ENCODE peak calls at places on chromosomes 6 and 20, in ten cellular contexts. Z, N, L, J, P, V, B, G, W and U are unnamed samples.

GRCh38 chr6:11878735-11879134 is 100.1 kb upstream of the ADTRP start:
- DNase-seq in L (no peak), J (no peak), N (no peak), P (no peak), W (no peak), B (no peak), V (no peak), G (no peak), Z (no peak), U (no peak)

GRCh38 chr6:62285612-62286469 is at the start of gene KHDRBS2:
- DNase-seq in V (peak; percentile 0), J (peak; percentile 79), N (no peak), G (peak; percentile 76), Z (peak; percentile 2), B (peak; percentile 71), L (no peak), W (no peak), P (peak; percentile 95), U (peak; percentile 95)

GRCh38 chr20:37990571-37991151 is 42.6 kb downstream of the TTI1 start:
- DNase-seq in V (peak; percentile 68), B (peak; percentile 82), N (no peak), W (no peak), P (peak; percentile 27), G (peak; percentile 71), J (peak; percentile 71), L (no peak), Z (peak; percentile 88), U (peak; percentile 58)

GRCh38 chr6:157840776-157841175 is 17.7 kb downstream of the SNX9 start:
- DNase-seq in P (no peak), L (no peak), Z (peak; percentile 62), B (no peak), N (no peak), V (peak; percentile 59), J (no peak), W (no peak), G (no peak), U (no peak)

GRCh38 chr6:161029195-161029809 is 37.7 kb downstream of the MAP3K4 start:
- DNase-seq in B (peak; percentile 73), L (peak; percentile 79), W (peak; percentile 62), J (no peak), V (peak; percentile 43), N (no peak), G (no peak), Z (peak; percentile 80), P (no peak), U (no peak)

GRCh38 chr6:815348-815738 is 122.4 kb upstream of the EXOC2 start:
- DNase-seq in P (no peak), J (no peak), Z (no peak), W (no peak), G (no peak), B (no peak), N (no peak), L (no peak), V (no peak), U (no peak)

GRCh38 chr6:31529329-31530150 is 778 bp downstream of the MCCD1 start:
- DNase-seq in N (no peak), V (no peak), G (no peak), Z (no peak), J (no peak), L (no peak), P (no peak), B (no peak), W (no peak), U (no peak)

GRCh38 chr6:31763617-31763940 is 1.1 kb downstream of the SAPCD1 start:
- DNase-seq in W (no peak), B (no peak), G (no peak), Z (peak; percentile 44), J (no peak), N (no peak), V (peak; percentile 54), P (no peak), L (no peak), U (no peak)

GRCh38 chr6:84220809-84221409 is 6.5 kb downstream of the CEP162 start:
- DNase-seq in G (no peak), L (no peak), V (peak; percentile 61), W (no peak), P (peak; percentile 27), Z (peak; percentile 65), N (peak; percentile 10), J (no peak), B (no peak), U (no peak)

GRCh38 chr6:8855411-8855810 is 420.1 kb upstream of the SLC35B3 start:
- DNase-seq in B (no peak), V (no peak), L (no peak), G (no peak), J (no peak), P (no peak), W (no peak), N (no peak), Z (no peak), U (no peak)

GRCh38 chr6:45991189-45991588 is 24.5 kb downstream of the CLIC5 start:
- DNase-seq in N (no peak), G (no peak), P (no peak), J (no peak), B (no peak), Z (no peak), V (no peak), L (no peak), W (no peak), U (no peak)

GRCh38 chr6:45192556-45192955 is 135.6 kb upstream of the RUNX2 start:
- DNase-seq in W (no peak), L (no peak), Z (peak; percentile 24), P (no peak), N (no peak), J (no peak), B (no peak), G (no peak), V (no peak), U (no peak)

GRCh38 chr20:49890651-49891361 is 24.5 kb downstream of the SPATA2 start:
- DNase-seq in B (no peak), W (no peak), G (peak; percentile 28), L (no peak), N (no peak), V (no peak), P (no peak), J (no peak), Z (no peak), U (no peak)

GRCh38 chr20:1242530-1242929 is 16.7 kb downstream of the RAD21L1 start:
- DNase-seq in B (no peak), N (no peak), L (peak; percentile 59), V (peak; percentile 85), J (no peak), Z (peak; percentile 92), W (peak; percentile 14), G (no peak), P (no peak), U (no peak)

GRCh38 chr6:90719321-90720195 is 132.7 kb upstream of the MAP3K7 start:
- DNase-seq in W (no peak), J (no peak), B (no peak), P (no peak), V (no peak), N (no peak), L (no peak), Z (no peak), G (no peak), U (no peak)

GRCh38 chr6:123085403-123085802 is 89.4 kb downstream of the CLVS2 start:
- DNase-seq in G (no peak), L (no peak), W (no peak), B (no peak), V (no peak), P (no peak), Z (no peak), J (no peak), N (no peak), U (no peak)

GRCh38 chr20:33490023-33490933 is at the start of gene CBFA2T2:
- DNase-seq in V (peak; percentile 61), G (peak; percentile 68), B (peak; percentile 78), N (peak; percentile 28), P (no peak), W (peak; percentile 19), J (peak; percentile 73), L (peak; percentile 16), Z (peak; percentile 64), U (peak; percentile 74)

GRCh38 chr6:151209071-151209831 is 30.5 kb upstream of the AKAP12 start:
- DNase-seq in G (no peak), L (no peak), P (peak; percentile 7), B (no peak), W (no peak), Z (peak; percentile 18), V (peak; percentile 6), J (no peak), N (peak; percentile 53), U (no peak)

GRCh38 chr6:10030942-10031537 is 383.8 kb downstream of the TFAP2A start:
- DNase-seq in V (no peak), Z (no peak), N (peak; percentile 31), G (no peak), L (no peak), J (no peak), W (no peak), B (no peak), P (peak; percentile 14), U (no peak)
- TF ChIP-seq CTCF in V (peak; percentile 22), Z (peak; percentile 6), N (peak; percentile 68), G (peak; percentile 35), L (peak; percentile 50), J (peak; percentile 25), W (peak; percentile 35), B (peak; percentile 52), P (peak; percentile 55), U (peak; percentile 58)

DNA sequence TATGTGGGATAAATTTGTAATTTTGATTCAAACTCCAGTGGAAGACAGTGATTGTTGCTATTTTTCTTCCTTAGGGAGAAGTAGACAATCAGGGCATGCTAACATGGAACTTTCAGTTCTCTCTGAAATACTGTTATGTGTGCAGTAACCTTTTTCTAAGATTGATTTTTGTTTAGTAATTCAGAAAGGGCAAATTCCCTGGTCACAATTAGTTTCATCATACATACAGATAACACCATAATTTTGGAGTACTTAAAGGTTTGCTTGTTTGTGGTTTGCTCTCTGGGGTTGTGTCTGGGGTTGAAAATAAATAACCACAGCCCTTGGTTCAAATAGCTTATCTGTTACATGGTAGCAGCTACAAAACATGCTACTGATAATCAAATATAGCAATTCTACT is 34.4 kb downstream of the ADGRG6 start:
- DNase-seq in G (no peak), Z (no peak), L (no peak), N (no peak), B (no peak), P (no peak), J (no peak), V (no peak), W (no peak), U (no peak)
- TF ChIP-seq CTCF in G (no peak), Z (no peak), L (no peak), N (no peak), B (no peak), P (no peak), J (no peak), V (no peak), W (no peak), U (no peak)

DNA sequence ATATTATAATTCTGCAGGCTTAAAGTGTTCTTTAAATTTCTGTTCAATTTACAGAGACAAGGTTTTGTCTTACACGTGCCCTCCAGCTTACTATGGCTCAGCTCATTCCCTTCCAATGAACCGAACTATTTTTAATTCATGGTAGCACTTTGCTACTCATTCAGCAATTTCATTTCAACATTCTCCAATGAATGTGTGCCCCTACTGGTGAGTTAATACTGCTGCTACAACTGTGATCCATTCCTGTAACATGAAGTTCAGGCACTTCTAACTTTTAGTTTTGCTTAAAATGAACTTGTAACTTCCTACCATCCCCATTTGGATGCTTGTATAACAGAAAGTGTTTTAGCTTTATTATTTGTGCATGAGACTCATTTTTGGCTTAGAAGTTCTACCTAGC is 99.7 kb downstream of the F13A1 start:
- DNase-seq in L (no peak), V (no peak), G (no peak), Z (no peak), J (no peak), N (no peak), P (no peak), B (no peak), W (no peak), U (no peak)
- TF ChIP-seq CTCF in L (peak; percentile 13), V (no peak), G (peak; percentile 45), Z (no peak), J (peak; percentile 4), N (peak; percentile 46), P (peak; percentile 23), B (peak; percentile 60), W (no peak), U (no peak)

GRCh38 chr6:33641144-33641543 is 20.0 kb downstream of the ITPR3 start:
- DNase-seq in V (no peak), P (no peak), L (no peak), J (no peak), B (no peak), G (no peak), W (no peak), Z (no peak), N (no peak), U (no peak)
- TF ChIP-seq CTCF in V (no peak), P (no peak), L (no peak), J (no peak), B (no peak), G (no peak), W (no peak), Z (no peak), N (no peak), U (no peak)